ENCODE peak calls at places on chromosomes 3 and 15, in seven cellular contexts. U is psoas muscle, J is lower lobe of right lung, Z is A549, P is lower leg skin, X is neural progenitor cell, R is upper lobe of right lung. I is an unnamed sample.

GRCh38 chr3:58414538-58415197 is 19.0 kb downstream of the PDHB start:
- DNase-seq in U (no peak), J (no peak), Z (peak), P (peak), X (peak), R (no peak), I (no peak)

GRCh38 chr15:48352474-48353072 is 21.3 kb downstream of the DUT start:
- DNase-seq in U (no peak), J (no peak), Z (peak), P (no peak), X (peak), R (no peak), I (no peak)

GRCh38 chr15:69394556-69395282 is 19.4 kb upstream of the KIF23 start:
- DNase-seq in U (peak), J (peak), Z (peak), P (peak), X (peak), R (peak), I (no peak)

GRCh38 chr3:38823722-38824121 is 7.7 kb upstream of the SCN10A start:
- DNase-seq in U (no peak), J (no peak), Z (no peak), P (no peak), X (peak), R (no peak), I (no peak)

GRCh38 chr3:113266738-113267137 is 55.4 kb downstream of the BOC start:
- DNase-seq in U (no peak), J (no peak), Z (no peak), P (no peak), X (peak), R (no peak), I (no peak)

GRCh38 chr15:32818758-32819405 is 101.1 kb downstream of the GREM1 start:
- DNase-seq in U (no peak), J (no peak), Z (no peak), P (no peak), X (peak), R (no peak), I (peak)

GRCh38 chr15:32936283-32936918 is 218.6 kb downstream of the GREM1 start:
- DNase-seq in U (no peak), J (no peak), Z (peak), P (no peak), X (no peak), R (no peak), I (no peak)

GRCh38 chr15:57382222-57382621 is 5.9 kb downstream of the CGNL1 start:
- DNase-seq in U (no peak), J (no peak), Z (no peak), P (no peak), X (no peak), R (no peak), I (no peak)

GRCh38 chr3:184380210-184380626 is 364 bp downstream of the CHRD start:
- DNase-seq in U (peak), J (peak), Z (peak), P (peak), X (peak), R (peak), I (no peak)

GRCh38 chr3:11226042-11226370 is 46.2 kb upstream of the ATG7 start:
- DNase-seq in U (no peak), J (no peak), Z (no peak), P (no peak), X (no peak), R (no peak), I (no peak)

GRCh38 chr3:12289562-12289961 is 692 bp downstream of the PPARG start:
- DNase-seq in U (no peak), J (no peak), Z (no peak), P (no peak), X (no peak), R (no peak), I (no peak)
- H3K4me3 ChIP-seq in U (peak), J (peak), Z (peak), P (no peak), X (no peak), R (peak), I (no peak)

GRCh38 chr3:3127432-3128010 is 781 bp downstream of the TRNT1 start:
- DNase-seq in U (no peak), J (no peak), Z (peak), P (no peak), X (peak), R (no peak), I (no peak)

GRCh38 chr3:3129579-3129978 is 2.8 kb downstream of the TRNT1 start:
- DNase-seq in U (no peak), J (no peak), Z (no peak), P (no peak), X (no peak), R (no peak), I (no peak)

GRCh38 chr3:3125977-3126376 is 763 bp upstream of the TRNT1 start:
- DNase-seq in U (no peak), J (peak), Z (no peak), P (no peak), X (no peak), R (no peak), I (no peak)

GRCh38 chr3:3126477-3127431 is at the start of gene TRNT1:
- DNase-seq in U (peak), J (peak), Z (peak), P (peak), X (peak), R (peak), I (peak)
- TF ChIP-seq CTCF in U (no peak), J (no peak), Z (no peak), P (no peak), X (no peak), R (no peak), I (no peak)

DNA sequence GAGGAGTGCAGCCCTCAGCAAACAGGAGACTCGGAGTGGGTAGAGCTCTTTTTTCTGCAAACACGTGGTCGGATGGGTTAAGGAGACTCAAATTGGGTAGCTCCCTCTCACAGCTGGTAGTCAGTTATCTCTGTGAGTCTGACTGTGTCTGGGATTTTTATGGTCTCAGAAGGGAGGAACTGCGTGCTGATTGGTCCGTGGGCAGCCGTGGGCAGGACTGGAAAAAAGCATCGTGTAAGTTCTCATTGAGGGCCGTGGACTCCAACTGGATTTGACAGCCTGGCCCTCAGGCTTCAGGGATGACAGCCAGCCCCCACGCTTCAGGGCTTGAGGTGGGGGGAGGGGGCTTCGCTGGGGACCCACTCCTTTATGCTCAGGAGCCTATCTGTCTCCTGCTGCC is 463.9 kb downstream of the EPHA3 start:
- DNase-seq in U (no peak), J (no peak), Z (no peak), P (no peak), X (no peak), R (no peak), I (no peak)
- H3K4me3 ChIP-seq in U (peak), J (no peak), Z (no peak), P (no peak), X (no peak), R (no peak), I (no peak)

GRCh38 chr3:119469378-119470189 is 821 bp downstream of the POGLUT1 start:
- DNase-seq in U (no peak), J (no peak), Z (peak), P (peak), X (no peak), R (no peak), I (no peak)
- TF ChIP-seq CTCF in U (no peak), J (peak), Z (no peak), P (no peak), X (no peak), R (no peak), I (no peak)

GRCh38 chr3:74287557-74287956 is 326.9 kb downstream of the CNTN3 start:
- DNase-seq in U (no peak), J (no peak), Z (no peak), P (no peak), X (no peak), R (no peak), I (no peak)
- H3K4me3 ChIP-seq in U (no peak), J (no peak), Z (no peak), P (no peak), X (no peak), R (no peak), I (no peak)

GRCh38 chr3:187997490-187997889 is 156.5 kb upstream of the LPP start:
- DNase-seq in U (no peak), J (no peak), Z (no peak), P (no peak), X (no peak), R (no peak), I (peak)
- TF ChIP-seq CTCF in U (no peak), J (no peak), Z (no peak), P (no peak), X (no peak), R (no peak), I (no peak)

GRCh38 chr3:129975332-129976090 is 991 bp downstream of the TRH start:
- DNase-seq in U (no peak), J (peak), Z (no peak), P (no peak), X (peak), R (peak), I (no peak)
- H3K4me3 ChIP-seq in U (peak), J (peak), Z (no peak), P (no peak), X (peak), R (peak), I (no peak)